ENCODE peak calls at places on chromosome 15, in ten cellular contexts. I is HepG2, B is Panc1, A is transverse colon, W is suprapubic skin, N is HCT116, S is upper lobe of left lung, L is K562, D is stomach, R is breast epithelium. P is an unnamed sample. For H3K4me1, the result is how much of the 10 kb centered on the place peaks cover.

GRCh38 chr15:51939216-51939615 is 32.4 kb downstream of the LEO1 start:
- DNase-seq in I (no peak), B (no peak), A (no peak), W (no peak), N (no peak), S (no peak), L (no peak), D (no peak), R (no peak), P (no peak)

GRCh38 chr15:41970456-41970855 is 1.9 kb downstream of the EHD4 start:
- DNase-seq in I (no peak), B (no peak), A (peak), W (no peak), N (no peak), S (no peak), L (no peak), D (peak), R (no peak), P (no peak)

GRCh38 chr15:42687740-42688139 is 49.2 kb downstream of the CDAN1 start:
- DNase-seq in I (no peak), B (no peak), A (no peak), W (no peak), N (no peak), S (no peak), L (no peak), D (no peak), R (no peak), P (no peak)

GRCh38 chr15:84588053-84588874 is 12.5 kb upstream of the ZSCAN2 start:
- DNase-seq in I (peak), B (peak), A (peak), W (peak), N (peak), S (peak), L (peak), D (peak), R (peak), P (peak)

GRCh38 chr15:71355268-71355667 is 240.0 kb downstream of the THSD4 start:
- DNase-seq in I (no peak), B (no peak), A (no peak), W (no peak), N (no peak), S (no peak), L (no peak), D (no peak), R (no peak), P (no peak)

GRCh38 chr15:78565951-78566774 is 843 bp downstream of the CHRNA5 start:
- DNase-seq in I (peak), B (peak), A (peak), W (no peak), N (no peak), S (no peak), L (peak), D (no peak), R (no peak), P (peak)

GRCh38 chr15:25693321-25694237 is 169.5 kb downstream of the ATP10A start:
- DNase-seq in I (peak), B (no peak), A (no peak), W (no peak), N (no peak), S (no peak), L (peak), D (no peak), R (peak), P (peak)

GRCh38 chr15:50590288-50590687 is 43.8 kb upstream of the USP50 start:
- DNase-seq in I (no peak), B (no peak), A (no peak), W (no peak), N (no peak), S (no peak), L (no peak), D (no peak), R (no peak), P (no peak)

GRCh38 chr15:77905301-77905920 is 172.1 kb downstream of the TBC1D2B start:
- DNase-seq in I (no peak), B (no peak), A (no peak), W (peak), N (no peak), S (no peak), L (no peak), D (peak), R (no peak), P (no peak)

GRCh38 chr15:88002721-88003120 is 253.8 kb downstream of the NTRK3 start:
- DNase-seq in I (no peak), B (no peak), A (no peak), W (no peak), N (no peak), S (no peak), L (no peak), D (no peak), R (no peak), P (no peak)

GRCh38 chr15:48630245-48630644 is 15.3 kb downstream of the FBN1 start:
- DNase-seq in I (no peak), B (no peak), A (no peak), W (no peak), N (no peak), S (no peak), L (no peak), D (no peak), R (no peak), P (no peak)

GRCh38 chr15:65824941-65825544 is 33.0 kb upstream of the DENND4A start:
- DNase-seq in I (no peak), B (no peak), A (no peak), W (no peak), N (no peak), S (peak), L (no peak), D (no peak), R (no peak), P (no peak)

GRCh38 chr15:45117327-45118130 is 3.4 kb downstream of the DUOXA2 start:
- DNase-seq in I (no peak), B (no peak), A (no peak), W (no peak), N (no peak), S (no peak), L (no peak), D (no peak), R (no peak), P (peak)

GRCh38 chr15:77511869-77512268 is 91.2 kb downstream of the HMG20A start:
- DNase-seq in I (no peak), B (no peak), A (no peak), W (no peak), N (no peak), S (no peak), L (no peak), D (no peak), R (no peak), P (no peak)

GRCh38 chr15:25134546-25134945 is 179.8 kb downstream of the SNRPN start:
- DNase-seq in I (peak), B (no peak), A (no peak), W (no peak), N (no peak), S (no peak), L (no peak), D (no peak), R (no peak), P (peak)

GRCh38 chr15:89937365-89938355 is 24.9 kb upstream of the ARPIN start:
- DNase-seq in I (no peak), B (no peak), A (no peak), W (no peak), N (no peak), S (no peak), L (no peak), D (no peak), R (no peak), P (no peak)

GRCh38 chr15:62883938-62884479 is 158.5 kb upstream of the TPM1 start:
- DNase-seq in I (no peak), B (no peak), A (no peak), W (no peak), N (no peak), S (no peak), L (no peak), D (no peak), R (no peak), P (no peak)

GRCh38 chr15:92409006-92409405 is 15.3 kb downstream of the ST8SIA2 start:
- DNase-seq in I (no peak), B (no peak), A (no peak), W (no peak), N (no peak), S (no peak), L (no peak), D (no peak), R (no peak), P (no peak)

GRCh38 chr15:94370197-94370987 is 139.0 kb downstream of the MCTP2 start:
- DNase-seq in I (no peak), B (no peak), A (no peak), W (no peak), N (no peak), S (no peak), L (no peak), D (no peak), R (no peak), P (no peak)

GRCh38 chr15:38690737-38691332 is 126.2 kb upstream of the RASGRP1 start:
- DNase-seq in I (peak), B (no peak), A (peak), W (no peak), N (peak), S (peak), L (peak), D (peak), R (peak), P (peak)
- H3K4me1 ChIP-seq in I (under half), B (under half), A (under half), W (under half), N (under half), S (under half), L (under half), D (under half), R (under half), P (under half)

GRCh38 chr15:75450307-75451201 is 936 bp downstream of the SIN3A start:
- DNase-seq in I (peak), B (peak), A (peak), W (peak), N (peak), S (peak), L (peak), D (peak), R (peak), P (peak)
- TF ChIP-seq POLR2AphosphoS5 in I (no peak), B (no peak), A (peak), W (peak), N (peak), S (peak), L (no peak), D (no peak), R (peak), P (no peak)

GRCh38 chr15:31373096-31373865 is 46.6 kb downstream of the KLF13 start:
- DNase-seq in I (no peak), B (no peak), A (no peak), W (no peak), N (no peak), S (no peak), L (no peak), D (no peak), R (no peak), P (no peak)

GRCh38 chr15:31369716-31370115 is 43.1 kb downstream of the KLF13 start:
- DNase-seq in I (no peak), B (no peak), A (no peak), W (no peak), N (no peak), S (no peak), L (no peak), D (no peak), R (no peak), P (no peak)

GRCh38 chr15:31372635-31373091 is 46.0 kb downstream of the KLF13 start:
- DNase-seq in I (no peak), B (no peak), A (no peak), W (no peak), N (no peak), S (no peak), L (no peak), D (no peak), R (no peak), P (peak)

GRCh38 chr15:31373970-31374369 is 47.3 kb downstream of the KLF13 start:
- DNase-seq in I (no peak), B (no peak), A (no peak), W (no peak), N (no peak), S (no peak), L (no peak), D (no peak), R (no peak), P (no peak)

GRCh38 chr15:31371520-31372240 is 45.0 kb downstream of the KLF13 start:
- DNase-seq in I (no peak), B (no peak), A (no peak), W (no peak), N (no peak), S (no peak), L (no peak), D (no peak), R (no peak), P (no peak)
- H3K4me1 ChIP-seq in I (under half), B (under half), A (half or more), W (half or more), N (under half), S (half or more), L (under half), D (half or more), R (under half), P (half or more)

GRCh38 chr15:96327155-96327741 is 3.3 kb upstream of the NR2F2 start:
- DNase-seq in I (peak), B (no peak), A (no peak), W (no peak), N (peak), S (no peak), L (peak), D (no peak), R (no peak), P (peak)
- TF ChIP-seq POLR2AphosphoS5 in I (no peak), B (no peak), A (no peak), W (no peak), N (peak), S (no peak), L (no peak), D (peak), R (no peak), P (no peak)

GRCh38 chr15:58775402-58775801 is 4.3 kb downstream of the MINDY2 start:
- DNase-seq in I (no peak), B (no peak), A (no peak), W (no peak), N (no peak), S (no peak), L (no peak), D (no peak), R (no peak), P (no peak)

GRCh38 chr15:58771621-58772235 is 626 bp downstream of the MINDY2 start:
- DNase-seq in I (no peak), B (no peak), A (peak), W (no peak), N (no peak), S (peak), L (peak), D (peak), R (peak), P (peak)

GRCh38 chr15:58773024-58773423 is 1.9 kb downstream of the MINDY2 start:
- DNase-seq in I (no peak), B (no peak), A (no peak), W (no peak), N (no peak), S (no peak), L (no peak), D (no peak), R (no peak), P (no peak)

GRCh38 chr15:58770519-58770856 is 614 bp upstream of the MINDY2 start:
- DNase-seq in I (no peak), B (no peak), A (peak), W (no peak), N (no peak), S (no peak), L (no peak), D (no peak), R (no peak), P (no peak)

GRCh38 chr15:58770857-58771620 is at the start of gene MINDY2:
- DNase-seq in I (peak), B (peak), A (peak), W (peak), N (peak), S (peak), L (peak), D (peak), R (peak), P (peak)
- H3K4me1 ChIP-seq in I (under half), B (under half), A (under half), W (under half), N (under half), S (under half), L (under half), D (under half), R (under half), P (under half)

GRCh38 chr15:76195506-76196285 is 115.6 kb downstream of the ETFA start:
- DNase-seq in I (peak), B (no peak), A (no peak), W (no peak), N (no peak), S (no peak), L (no peak), D (no peak), R (no peak), P (no peak)

GRCh38 chr15:76196949-76197315 is 114.3 kb downstream of the ETFA start:
- DNase-seq in I (no peak), B (no peak), A (peak), W (peak), N (no peak), S (no peak), L (no peak), D (no peak), R (peak), P (no peak)

GRCh38 chr15:76197703-76198455 is 113.4 kb downstream of the ETFA start:
- DNase-seq in I (no peak), B (no peak), A (peak), W (peak), N (peak), S (no peak), L (no peak), D (peak), R (peak), P (no peak)

GRCh38 chr15:76198456-76199105 is 112.7 kb downstream of the ETFA start:
- DNase-seq in I (no peak), B (no peak), A (no peak), W (peak), N (no peak), S (no peak), L (no peak), D (no peak), R (peak), P (no peak)

GRCh38 chr15:76196286-76196948 is 114.9 kb downstream of the ETFA start:
- DNase-seq in I (peak), B (no peak), A (peak), W (peak), N (peak), S (no peak), L (peak), D (peak), R (peak), P (no peak)
- TF ChIP-seq POLR2AphosphoS5 in I (no peak), B (no peak), A (peak), W (peak), N (peak), S (no peak), L (no peak), D (peak), R (no peak), P (no peak)

GRCh38 chr15:75065467-75065850 is 42.1 kb downstream of the PPCDC start:
- DNase-seq in I (peak), B (no peak), A (no peak), W (no peak), N (no peak), S (peak), L (no peak), D (no peak), R (no peak), P (no peak)

GRCh38 chr15:75069301-75069925 is 46.0 kb downstream of the PPCDC start:
- DNase-seq in I (no peak), B (no peak), A (no peak), W (no peak), N (no peak), S (peak), L (no peak), D (no peak), R (no peak), P (no peak)

GRCh38 chr15:75065851-75066509 is 42.6 kb downstream of the PPCDC start:
- DNase-seq in I (peak), B (no peak), A (no peak), W (no peak), N (no peak), S (peak), L (peak), D (no peak), R (no peak), P (no peak)

GRCh38 chr15:75068748-75069147 is 45.4 kb downstream of the PPCDC start:
- DNase-seq in I (no peak), B (no peak), A (no peak), W (no peak), N (no peak), S (no peak), L (no peak), D (no peak), R (no peak), P (no peak)

DNA sequence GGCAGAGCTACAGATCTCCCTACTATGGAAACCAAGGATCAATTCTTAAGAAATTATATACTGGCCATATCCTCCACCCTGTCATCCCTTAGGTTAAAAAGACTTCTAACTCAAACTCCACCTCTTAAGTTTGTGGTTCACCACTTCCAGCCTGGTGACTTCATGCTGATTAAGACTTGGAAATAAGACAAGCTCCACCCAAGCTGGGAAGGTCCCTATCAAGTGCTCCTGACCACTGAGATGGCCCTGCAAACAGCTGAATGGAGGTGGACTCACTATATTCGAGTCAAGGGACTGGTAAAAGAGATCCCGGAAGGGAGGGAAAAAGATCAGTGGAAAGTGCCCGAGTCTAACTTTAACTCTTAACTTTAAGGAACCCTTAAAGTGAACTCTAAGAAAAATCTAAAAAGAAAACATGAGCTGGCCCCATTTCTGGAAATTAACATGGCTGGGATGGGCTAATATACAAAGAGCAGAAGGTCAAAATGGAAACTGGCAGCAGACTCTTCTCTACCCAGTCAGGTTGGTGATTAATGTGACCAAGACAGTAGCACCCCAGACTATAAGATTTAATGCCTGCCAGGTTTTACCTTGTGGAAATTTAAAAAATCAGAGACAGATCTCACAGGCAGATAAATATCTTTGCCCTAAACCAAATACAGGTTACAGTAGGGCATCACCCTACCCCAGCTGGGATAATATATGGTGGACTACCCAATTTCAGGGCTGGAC is 43.9 kb downstream of the PPCDC start:
- DNase-seq in I (no peak), B (peak), A (no peak), W (no peak), N (peak), S (peak), L (no peak), D (no peak), R (no peak), P (no peak)
- H3K4me1 ChIP-seq in I (half or more), B (under half), A (under half), W (under half), N (under half), S (under half), L (under half), D (under half), R (under half), P (under half)

GRCh38 chr15:40928975-40929729 is at the start of gene DLL4:
- DNase-seq in I (peak), B (no peak), A (peak), W (no peak), N (peak), S (peak), L (peak), D (peak), R (peak), P (peak)
- TF ChIP-seq POLR2AphosphoS5 in I (no peak), B (peak), A (peak), W (no peak), N (peak), S (peak), L (peak), D (peak), R (peak), P (peak)

DNA sequence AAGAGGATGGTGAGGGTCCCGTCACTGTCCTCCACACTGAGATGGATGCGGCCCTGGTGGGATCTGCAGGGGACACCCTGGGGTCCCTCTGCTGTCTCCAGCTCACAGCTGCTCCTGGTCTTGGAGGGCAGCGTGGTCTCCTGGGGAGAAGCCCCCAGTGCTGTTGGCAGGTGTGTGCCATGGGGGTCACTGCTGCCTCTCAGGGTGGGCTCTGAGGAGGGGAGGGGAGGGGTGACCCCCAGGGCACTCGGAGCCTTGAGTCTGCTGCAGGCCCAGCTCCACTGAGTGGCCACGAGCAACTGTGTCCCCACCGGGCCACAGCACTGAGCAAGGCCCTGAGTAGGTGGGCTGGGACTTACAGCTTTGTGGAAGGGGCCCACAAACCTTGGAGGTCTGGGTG is 34.7 kb downstream of the KLHL25 start:
- DNase-seq in I (no peak), B (no peak), A (no peak), W (no peak), N (no peak), S (no peak), L (no peak), D (no peak), R (no peak), P (no peak)
- H3K4me1 ChIP-seq in I (under half), B (under half), A (under half), W (under half), N (under half), S (under half), L (under half), D (half or more), R (under half), P (under half)